ENCODE peak calls at places on chromosome 22, in nine cellular contexts. H, I, Z, Y, L, N, G, R and A are unnamed samples.

GRCh38 chr22:49663311-49663711 is 164.4 kb downstream of the BRD1 start:
- DNase-seq in H (no peak), Y (no peak), I (no peak), G (no peak), Z (no peak), R (peak), N (peak), L (no peak), A (peak)

GRCh38 chr22:17396531-17396930 is 27.3 kb downstream of the CECR2 start:
- DNase-seq in I (no peak), Z (no peak), G (no peak), H (no peak), R (no peak), Y (no peak), N (no peak), L (no peak), A (no peak)

GRCh38 chr22:39724857-39725256 is 154.3 kb downstream of the CACNA1I start:
- DNase-seq in Z (no peak), L (no peak), G (no peak), Y (no peak), N (peak), R (no peak), H (no peak), I (no peak), A (no peak)

GRCh38 chr22:38062782-38063181 is 5.6 kb downstream of the PICK1 start:
- DNase-seq in R (no peak), L (no peak), N (no peak), H (no peak), Y (no peak), Z (no peak), G (no peak), I (no peak), A (peak)

GRCh38 chr22:37197451-37198289 is 9.6 kb upstream of the C1QTNF6 start:
- DNase-seq in H (peak), Z (no peak), Y (no peak), R (no peak), I (no peak), G (no peak), L (peak), N (no peak), A (peak)

GRCh38 chr22:47902646-47903180 is 1140.3 kb downstream of the TBC1D22A start:
- DNase-seq in R (no peak), Z (no peak), Y (no peak), L (no peak), N (no peak), I (no peak), H (no peak), G (no peak), A (no peak)

GRCh38 chr22:27844256-27844655 is 42.7 kb upstream of the MN1 start:
- DNase-seq in G (no peak), L (no peak), R (no peak), N (peak), I (no peak), Y (no peak), Z (no peak), H (no peak), A (no peak)

GRCh38 chr22:50675553-50676199 is 3.1 kb downstream of the SHANK3 start:
- DNase-seq in I (no peak), L (no peak), H (no peak), Z (no peak), Y (no peak), G (no peak), N (no peak), R (no peak), A (peak)

GRCh38 chr22:17230239-17230638 is 11.0 kb upstream of the ADA2 start:
- DNase-seq in I (no peak), R (no peak), Z (no peak), Y (no peak), N (no peak), L (no peak), G (no peak), H (no peak), A (no peak)

GRCh38 chr22:24466831-24467249 is 28.3 kb upstream of the UPB1 start:
- DNase-seq in N (no peak), L (no peak), Z (no peak), R (peak), G (no peak), Y (peak), I (no peak), H (peak), A (no peak)

GRCh38 chr22:35540600-35541253 is at the start of gene RASD2:
- DNase-seq in L (no peak), N (peak), R (peak), Z (no peak), H (no peak), Y (no peak), I (peak), G (peak), A (peak)

GRCh38 chr22:43635101-43635500 is 177.0 kb downstream of the EFCAB6 start:
- DNase-seq in Z (no peak), R (no peak), H (no peak), Y (no peak), N (no peak), L (no peak), G (no peak), I (no peak), A (no peak)

GRCh38 chr22:35664955-35665577 is 16.8 kb downstream of the APOL6 start:
- DNase-seq in Y (no peak), G (no peak), Z (no peak), I (no peak), R (no peak), L (no peak), N (no peak), H (no peak), A (no peak)